ENCODE peak calls at places on chromosomes 4 and X, in eight cellular contexts. A is GM23248, Q is cardiac fibroblast, X is BE2C, S is astrocyte of the spinal cord, O is lower leg skin, D is fibroblast of lung, F is pancreas. H is an unnamed sample.

GRCh38 chr4:110088670-110089069 is 109.7 kb downstream of the ELOVL6 start:
- DNase-seq in A (peak; percentile 62), Q (peak; percentile 45), X (no peak), S (peak; percentile 74), O (no peak), D (peak; percentile 78), F (no peak), H (no peak)

GRCh38 chr4:173301518-173302201 is 32.5 kb downstream of the HMGB2 start:
- DNase-seq in A (peak; percentile 40), Q (peak; percentile 59), X (no peak), S (peak; percentile 66), O (no peak), D (peak; percentile 51), F (no peak), H (no peak)

GRCh38 chrX:94515009-94515408 is 841.0 kb downstream of the FAM133A start:
- DNase-seq in A (no peak), Q (no peak), X (no peak), S (no peak), O (no peak), D (no peak), F (no peak), H (no peak)

GRCh38 chr4:100076753-100077152 is 113.5 kb downstream of the DDIT4L start:
- DNase-seq in A (no peak), Q (no peak), X (no peak), S (no peak), O (no peak), D (no peak), F (no peak), H (no peak)

GRCh38 chr4:110164251-110164650 is 34.2 kb downstream of the ELOVL6 start:
- DNase-seq in A (peak; percentile 86), Q (peak; percentile 79), X (no peak), S (peak; percentile 37), O (no peak), D (peak; percentile 76), F (no peak), H (no peak)

GRCh38 chrX:13048265-13048664 is 3.8 kb upstream of the FAM9C start:
- DNase-seq in A (peak; percentile 48), Q (peak; percentile 73), X (no peak), S (peak; percentile 28), O (no peak), D (no peak), F (no peak), H (no peak)

GRCh38 chr4:13294961-13295605 is 189.1 kb downstream of the RAB28 start:
- DNase-seq in A (no peak), Q (no peak), X (no peak), S (no peak), O (no peak), D (peak; percentile 60), F (no peak), H (no peak)

GRCh38 chrX:15524417-15524816 is 23.8 kb downstream of the BMX start:
- DNase-seq in A (no peak), Q (peak; percentile 36), X (no peak), S (peak; percentile 53), O (no peak), D (peak; percentile 78), F (no peak), H (peak; percentile 29)

GRCh38 chr4:7610062-7610670 is 175.4 kb upstream of the PSAPL1 start:
- DNase-seq in A (no peak), Q (no peak), X (no peak), S (no peak), O (no peak), D (no peak), F (no peak), H (no peak)

GRCh38 chr4:86306816-86307215 is 53.0 kb downstream of the MAPK10 start:
- DNase-seq in A (peak; percentile 82), Q (peak; percentile 70), X (no peak), S (peak; percentile 76), O (no peak), D (peak; percentile 87), F (no peak), H (no peak)

GRCh38 chr4:83699358-83699757 is 163.4 kb downstream of the GPAT3 start:
- DNase-seq in A (no peak), Q (no peak), X (no peak), S (no peak), O (no peak), D (no peak), F (no peak), H (no peak)

GRCh38 chr4:184165291-184165690 is 52.4 kb downstream of the ENPP6 start:
- DNase-seq in A (no peak), Q (no peak), X (peak; percentile 47), S (no peak), O (no peak), D (peak; percentile 37), F (no peak), H (no peak)

GRCh38 chr4:6916587-6917444 is 7.2 kb downstream of the TBC1D14 start:
- DNase-seq in A (peak; percentile 21), Q (peak; percentile 26), X (peak; percentile 48), S (no peak), O (peak; percentile 77), D (peak; percentile 41), F (no peak), H (no peak)

GRCh38 chr4:89837385-89837995 is 529 bp upstream of the SNCA start:
- DNase-seq in A (peak; percentile 20), Q (peak; percentile 5), X (peak; percentile 52), S (peak; percentile 50), O (no peak), D (peak; percentile 27), F (no peak), H (no peak)
- H3K4me3 ChIP-seq in A (peak overlapping the region; percentile 68), Q (peak overlapping the region; percentile 37), X (peak overlapping the region; percentile 64), S (peak overlapping the region; percentile 66), O (peak overlapping the region; percentile 47), D (peak overlapping the region; percentile 49), F (peak overlapping the region; percentile 42), H (peak overlapping the region; percentile 85)

GRCh38 chrX:39611468-39611867 is 486.3 kb downstream of the BCOR start:
- DNase-seq in A (no peak), Q (no peak), X (no peak), S (no peak), O (no peak), D (no peak), F (no peak), H (no peak)

GRCh38 chrX:39614680-39614998 is 483.1 kb downstream of the BCOR start:
- DNase-seq in A (no peak), Q (no peak), X (no peak), S (no peak), O (no peak), D (no peak), F (no peak), H (no peak)

GRCh38 chrX:39613508-39613921 is 484.2 kb downstream of the BCOR start:
- DNase-seq in A (peak; percentile 9), Q (no peak), X (peak; percentile 60), S (peak; percentile 1), O (no peak), D (peak; percentile 16), F (peak; percentile 28), H (no peak)

GRCh38 chrX:39616098-39616729 is 481.5 kb downstream of the BCOR start:
- DNase-seq in A (no peak), Q (no peak), X (no peak), S (no peak), O (no peak), D (no peak), F (no peak), H (no peak)

DNA sequence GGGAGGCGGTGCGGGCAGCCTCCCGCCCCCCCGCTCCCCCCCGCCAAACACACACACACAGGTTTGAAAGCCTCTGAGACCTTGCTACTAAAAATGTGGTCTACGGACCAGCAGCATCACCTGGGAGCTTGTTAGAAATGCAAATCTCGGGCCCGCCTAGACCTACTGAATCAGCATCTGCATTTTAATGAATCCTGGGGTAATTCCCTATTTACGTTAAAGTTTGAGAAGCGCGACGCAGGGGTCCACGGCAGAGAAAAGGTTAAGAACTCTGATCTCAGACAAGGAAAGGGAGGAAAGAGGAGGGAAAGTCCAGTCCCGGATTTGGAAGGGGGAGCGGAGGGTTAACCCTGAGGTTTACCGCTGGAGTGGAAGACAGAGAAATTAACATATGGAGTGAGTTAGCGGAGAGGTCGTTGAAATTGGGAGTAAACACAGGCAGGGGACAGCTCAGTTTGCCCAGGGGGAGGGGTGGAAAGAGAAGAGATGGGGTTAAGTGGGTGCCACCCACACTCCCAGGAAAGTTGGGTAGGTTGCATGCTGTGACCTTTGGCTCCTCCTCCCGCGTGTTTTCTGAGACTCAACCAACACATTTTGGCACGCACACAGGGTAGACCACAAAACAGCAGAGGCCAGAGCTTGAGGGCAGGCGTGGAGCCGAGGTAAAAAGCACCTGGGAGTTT is 483.6 kb downstream of the BCOR start:
- DNase-seq in A (no peak), Q (no peak), X (no peak), S (no peak), O (no peak), D (no peak), F (no peak), H (no peak)
- H3K4me3 ChIP-seq in A (no peak overlapping the region), Q (no peak overlapping the region), X (peak overlapping the region; percentile 58), S (no peak overlapping the region), O (no peak overlapping the region), D (no peak overlapping the region), F (peak overlapping the region; percentile 27), H (peak overlapping the region; percentile 8)

GRCh38 chr4:33577798-33578197 is 2666.5 kb downstream of the ARAP2 start:
- DNase-seq in A (no peak), Q (no peak), X (no peak), S (no peak), O (no peak), D (no peak), F (no peak), H (no peak)

DNA sequence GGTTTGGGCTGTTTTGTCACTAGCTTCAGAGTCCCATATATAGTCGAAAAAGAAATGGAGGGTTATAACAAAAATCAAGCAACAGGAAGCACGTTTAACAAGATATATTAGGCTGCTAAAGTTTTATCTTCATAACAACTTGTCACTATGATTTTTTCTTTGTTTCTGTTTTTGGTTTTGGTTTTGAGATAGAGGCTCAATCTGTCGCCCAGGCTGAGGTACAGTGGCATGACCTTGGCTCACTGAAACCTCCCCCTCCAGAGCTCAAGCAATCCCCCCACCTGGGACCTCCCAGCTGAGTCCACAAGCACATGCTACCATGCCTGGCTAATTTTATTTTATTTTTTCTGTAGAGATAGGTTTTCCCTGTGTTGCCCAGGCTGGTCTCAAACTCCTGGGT is 2664.4 kb downstream of the ARAP2 start:
- DNase-seq in A (no peak), Q (no peak), X (no peak), S (no peak), O (no peak), D (no peak), F (no peak), H (no peak)
- H3K4me3 ChIP-seq in A (no peak overlapping the region), Q (no peak overlapping the region), X (no peak overlapping the region), S (no peak overlapping the region), O (no peak overlapping the region), D (no peak overlapping the region), F (no peak overlapping the region), H (no peak overlapping the region)

GRCh38 chrX:120562569-120562926 is 1.8 kb upstream of the CUL4B start:
- DNase-seq in A (no peak), Q (no peak), X (no peak), S (no peak), O (no peak), D (no peak), F (no peak), H (no peak)

GRCh38 chrX:120561634-120562568 is 1.1 kb upstream of the CUL4B start:
- DNase-seq in A (no peak), Q (no peak), X (no peak), S (no peak), O (no peak), D (no peak), F (no peak), H (no peak)

GRCh38 chrX:120560842-120561633 is at the start of gene CUL4B:
- DNase-seq in A (peak; percentile 92), Q (peak; percentile 96), X (peak; percentile 90), S (peak; percentile 98), O (peak; percentile 93), D (peak; percentile 94), F (peak; percentile 93), H (peak; percentile 75)

GRCh38 chrX:120559799-120560198 is 963 bp downstream of the CUL4B start:
- DNase-seq in A (peak; percentile 21), Q (no peak), X (no peak), S (no peak), O (no peak), D (peak; percentile 1), F (no peak), H (no peak)

GRCh38 chrX:120560405-120560841 is 339 bp downstream of the CUL4B start:
- DNase-seq in A (peak; percentile 67), Q (no peak), X (peak; percentile 16), S (no peak), O (peak; percentile 19), D (peak; percentile 49), F (peak; percentile 23), H (no peak)
- H3K4me3 ChIP-seq in A (peak overlapping the region; percentile 99), Q (peak overlapping the region; percentile 72), X (peak overlapping the region; percentile 84), S (peak overlapping the region; percentile 61), O (peak overlapping the region; percentile 41), D (peak overlapping the region; percentile 74), F (peak overlapping the region; percentile 49), H (peak overlapping the region; percentile 77)

H was measured in retinal pigment epithelial cell.